ENCODE peak calls at places on chromosome X, in five cellular contexts. One of them, this sample, is unnamed. For H3K27me3, the result is how much of the 10 kb centered on the place peaks cover.

GRCh38 chrX:18620349-18620748 is 51.6 kb downstream of the RS1 start:
- DNase-seq in BJ: no peak
- DNase-seq in CD4-positive, CD25-positive, alpha-beta regulatory T cell: no peak
- DNase-seq in pancreas: peak
- DNase-seq in tibial artery: no peak
- DNase-seq in this sample: no peak

GRCh38 chrX:153226344-153227190 is 47.5 kb downstream of the MAGEA1 start:
- DNase-seq in CD4-positive, CD25-positive, alpha-beta regulatory T cell: no peak
- DNase-seq in tibial artery: peak
- DNase-seq in BJ: no peak
- DNase-seq in pancreas: peak
- DNase-seq in this sample: peak

GRCh38 chrX:17967888-17968287 is 106.8 kb upstream of the RAI2 start:
- DNase-seq in CD4-positive, CD25-positive, alpha-beta regulatory T cell: no peak
- DNase-seq in BJ: no peak
- DNase-seq in tibial artery: no peak
- DNase-seq in pancreas: peak
- DNase-seq in this sample: no peak

GRCh38 chrX:42025861-42026260 is 102.5 kb upstream of the CASK start:
- DNase-seq in tibial artery: no peak
- DNase-seq in CD4-positive, CD25-positive, alpha-beta regulatory T cell: no peak
- DNase-seq in BJ: no peak
- DNase-seq in pancreas: no peak
- DNase-seq in this sample: no peak

GRCh38 chrX:39491548-39492297 is 606.0 kb downstream of the BCOR start:
- DNase-seq in BJ: no peak
- DNase-seq in pancreas: no peak
- DNase-seq in CD4-positive, CD25-positive, alpha-beta regulatory T cell: peak
- DNase-seq in tibial artery: no peak
- DNase-seq in this sample: peak

GRCh38 chrX:39813631-39814246 is 284.0 kb downstream of the BCOR start:
- DNase-seq in tibial artery: peak
- DNase-seq in BJ: no peak
- DNase-seq in pancreas: peak
- DNase-seq in CD4-positive, CD25-positive, alpha-beta regulatory T cell: no peak
- DNase-seq in this sample: no peak

GRCh38 chrX:154013614-154014360 is 5.9 kb downstream of the IRAK1 start:
- DNase-seq in pancreas: no peak
- DNase-seq in tibial artery: no peak
- DNase-seq in CD4-positive, CD25-positive, alpha-beta regulatory T cell: peak
- DNase-seq in BJ: no peak
- DNase-seq in this sample: peak

GRCh38 chrX:153727108-153727931 is 2.7 kb downstream of the ABCD1 start:
- DNase-seq in tibial artery: peak
- DNase-seq in BJ: no peak
- DNase-seq in CD4-positive, CD25-positive, alpha-beta regulatory T cell: no peak
- DNase-seq in pancreas: peak
- DNase-seq in this sample: no peak

GRCh38 chrX:110914281-110914680 is 118.7 kb upstream of the CHRDL1 start:
- DNase-seq in pancreas: peak
- DNase-seq in tibial artery: no peak
- DNase-seq in CD4-positive, CD25-positive, alpha-beta regulatory T cell: no peak
- DNase-seq in BJ: no peak
- DNase-seq in this sample: no peak

GRCh38 chrX:41110801-41111625 is 25.8 kb downstream of the USP9X start:
- DNase-seq in tibial artery: no peak
- DNase-seq in BJ: no peak
- DNase-seq in pancreas: no peak
- DNase-seq in CD4-positive, CD25-positive, alpha-beta regulatory T cell: no peak
- DNase-seq in this sample: no peak

GRCh38 chrX:137401092-137401491 is 164.8 kb upstream of the ZIC3 start:
- DNase-seq in BJ: no peak
- DNase-seq in pancreas: no peak
- DNase-seq in CD4-positive, CD25-positive, alpha-beta regulatory T cell: no peak
- DNase-seq in tibial artery: no peak
- DNase-seq in this sample: no peak

GRCh38 chrX:101803451-101803850 is 128.4 kb downstream of the ZMAT1 start:
- DNase-seq in BJ: no peak
- DNase-seq in CD4-positive, CD25-positive, alpha-beta regulatory T cell: peak
- DNase-seq in tibial artery: no peak
- DNase-seq in pancreas: no peak
- DNase-seq in this sample: no peak

GRCh38 chrX:6693051-6693450 is 158.1 kb upstream of the VCX3A start:
- DNase-seq in CD4-positive, CD25-positive, alpha-beta regulatory T cell: no peak
- DNase-seq in tibial artery: no peak
- DNase-seq in pancreas: no peak
- DNase-seq in BJ: no peak
- DNase-seq in this sample: no peak

GRCh38 chrX:22746081-22746480 is 253.7 kb upstream of the DDX53 start:
- DNase-seq in CD4-positive, CD25-positive, alpha-beta regulatory T cell: no peak
- DNase-seq in BJ: no peak
- DNase-seq in tibial artery: no peak
- DNase-seq in pancreas: no peak
- DNase-seq in this sample: no peak

GRCh38 chrX:71454222-71454621 is 78.7 kb upstream of the OGT start:
- DNase-seq in pancreas: no peak
- DNase-seq in BJ: no peak
- DNase-seq in CD4-positive, CD25-positive, alpha-beta regulatory T cell: no peak
- DNase-seq in tibial artery: no peak
- DNase-seq in this sample: peak

GRCh38 chrX:57900961-57901360 is 9.3 kb downstream of the ZXDA start:
- DNase-seq in tibial artery: no peak
- DNase-seq in pancreas: no peak
- DNase-seq in BJ: no peak
- DNase-seq in CD4-positive, CD25-positive, alpha-beta regulatory T cell: no peak
- DNase-seq in this sample: no peak

GRCh38 chrX:121221321-121221977 is 174.0 kb downstream of the GLUD2 start:
- DNase-seq in CD4-positive, CD25-positive, alpha-beta regulatory T cell: no peak
- DNase-seq in BJ: no peak
- DNase-seq in pancreas: no peak
- DNase-seq in tibial artery: no peak
- DNase-seq in this sample: no peak

GRCh38 chrX:129780441-129781105 is 824 bp downstream of the SASH3 start:
- DNase-seq in pancreas: no peak
- DNase-seq in BJ: no peak
- DNase-seq in CD4-positive, CD25-positive, alpha-beta regulatory T cell: no peak
- DNase-seq in tibial artery: no peak
- DNase-seq in this sample: no peak

GRCh38 chrX:129783176-129783776 is 3.5 kb downstream of the SASH3 start:
- DNase-seq in tibial artery: no peak
- DNase-seq in pancreas: no peak
- DNase-seq in BJ: no peak
- DNase-seq in CD4-positive, CD25-positive, alpha-beta regulatory T cell: no peak
- DNase-seq in this sample: no peak

GRCh38 chrX:129782015-129782495 is 2.3 kb downstream of the SASH3 start:
- DNase-seq in tibial artery: no peak
- DNase-seq in CD4-positive, CD25-positive, alpha-beta regulatory T cell: no peak
- DNase-seq in pancreas: no peak
- DNase-seq in BJ: no peak
- DNase-seq in this sample: no peak

GRCh38 chrX:129781134-129782014 is 1.6 kb downstream of the SASH3 start:
- DNase-seq in CD4-positive, CD25-positive, alpha-beta regulatory T cell: peak
- DNase-seq in pancreas: no peak
- DNase-seq in tibial artery: peak
- DNase-seq in BJ: no peak
- DNase-seq in this sample: no peak

GRCh38 chrX:129782706-129783105 is 3.0 kb downstream of the SASH3 start:
- DNase-seq in CD4-positive, CD25-positive, alpha-beta regulatory T cell: no peak
- DNase-seq in pancreas: no peak
- DNase-seq in BJ: no peak
- DNase-seq in tibial artery: no peak
- DNase-seq in this sample: no peak
- H3K27me3 ChIP-seq in CD4-positive, CD25-positive, alpha-beta regulatory T cell: under half
- H3K27me3 ChIP-seq in pancreas: under half
- H3K27me3 ChIP-seq in BJ: under half
- H3K27me3 ChIP-seq in tibial artery: under half
- H3K27me3 ChIP-seq in this sample: under half

DNA sequence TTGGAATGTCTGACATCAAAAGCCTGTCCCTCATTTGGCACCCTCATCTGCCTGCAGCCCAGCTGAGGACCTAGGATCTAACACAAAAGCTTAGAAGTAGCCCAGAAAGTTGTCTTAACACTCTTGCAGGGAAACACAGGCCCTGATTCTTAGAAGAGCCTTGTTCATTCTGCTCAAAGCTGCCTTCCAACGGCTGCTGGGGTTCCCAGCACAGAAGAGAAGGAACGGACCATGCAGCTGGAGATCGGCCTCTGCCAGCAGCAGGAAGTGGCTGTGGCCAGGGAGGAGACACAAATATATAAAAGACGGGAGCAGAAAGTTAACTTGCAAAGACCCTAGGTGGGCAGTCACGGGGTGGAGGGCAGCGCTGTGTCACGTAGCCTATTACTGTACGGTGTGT is 20.4 kb downstream of the PRPS2 start:
- DNase-seq in CD4-positive, CD25-positive, alpha-beta regulatory T cell: no peak
- DNase-seq in BJ: no peak
- DNase-seq in tibial artery: no peak
- DNase-seq in pancreas: no peak
- DNase-seq in this sample: no peak
- H3K27me3 ChIP-seq in CD4-positive, CD25-positive, alpha-beta regulatory T cell: under half
- H3K27me3 ChIP-seq in BJ: under half
- H3K27me3 ChIP-seq in tibial artery: under half
- H3K27me3 ChIP-seq in pancreas: under half
- H3K27me3 ChIP-seq in this sample: under half

GRCh38 chrX:43716696-43717095 is 60.6 kb downstream of the MAOA start:
- DNase-seq in pancreas: no peak
- DNase-seq in tibial artery: no peak
- DNase-seq in CD4-positive, CD25-positive, alpha-beta regulatory T cell: no peak
- DNase-seq in BJ: no peak
- DNase-seq in this sample: no peak
- H3K27me3 ChIP-seq in pancreas: under half
- H3K27me3 ChIP-seq in tibial artery: under half
- H3K27me3 ChIP-seq in CD4-positive, CD25-positive, alpha-beta regulatory T cell: under half
- H3K27me3 ChIP-seq in BJ: under half
- H3K27me3 ChIP-seq in this sample: under half

DNA sequence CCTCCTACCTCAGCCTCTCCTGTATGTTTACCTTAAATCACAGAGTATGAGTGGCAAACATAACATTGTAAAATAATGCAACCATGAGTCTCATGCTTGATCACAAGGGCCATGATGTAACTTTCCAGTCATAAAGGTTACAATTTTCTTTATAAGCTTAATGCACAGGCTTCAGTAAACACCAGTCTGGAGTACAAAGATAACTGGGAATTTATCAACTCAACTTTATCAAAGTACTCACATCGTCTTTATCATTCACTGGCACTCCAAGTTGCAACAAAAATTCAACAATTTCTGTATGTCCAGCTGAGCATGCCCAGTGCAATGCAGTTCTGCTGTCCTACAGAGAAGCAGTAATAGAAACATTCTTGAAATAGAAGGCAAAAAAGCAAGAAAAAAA is 2.8 kb downstream of the PSMD10 start:
- DNase-seq in CD4-positive, CD25-positive, alpha-beta regulatory T cell: no peak
- DNase-seq in BJ: no peak
- DNase-seq in pancreas: no peak
- DNase-seq in tibial artery: no peak
- DNase-seq in this sample: peak
- H3K27me3 ChIP-seq in CD4-positive, CD25-positive, alpha-beta regulatory T cell: under half
- H3K27me3 ChIP-seq in BJ: under half
- H3K27me3 ChIP-seq in pancreas: under half
- H3K27me3 ChIP-seq in tibial artery: under half
- H3K27me3 ChIP-seq in this sample: under half

GRCh38 chrX:108731144-108731543 is 5.2 kb downstream of the IRS4 start:
- DNase-seq in BJ: no peak
- DNase-seq in tibial artery: no peak
- DNase-seq in pancreas: no peak
- DNase-seq in CD4-positive, CD25-positive, alpha-beta regulatory T cell: no peak
- DNase-seq in this sample: no peak
- H3K27me3 ChIP-seq in BJ: under half
- H3K27me3 ChIP-seq in tibial artery: under half
- H3K27me3 ChIP-seq in pancreas: under half
- H3K27me3 ChIP-seq in CD4-positive, CD25-positive, alpha-beta regulatory T cell: under half
- H3K27me3 ChIP-seq in this sample: under half

DNA sequence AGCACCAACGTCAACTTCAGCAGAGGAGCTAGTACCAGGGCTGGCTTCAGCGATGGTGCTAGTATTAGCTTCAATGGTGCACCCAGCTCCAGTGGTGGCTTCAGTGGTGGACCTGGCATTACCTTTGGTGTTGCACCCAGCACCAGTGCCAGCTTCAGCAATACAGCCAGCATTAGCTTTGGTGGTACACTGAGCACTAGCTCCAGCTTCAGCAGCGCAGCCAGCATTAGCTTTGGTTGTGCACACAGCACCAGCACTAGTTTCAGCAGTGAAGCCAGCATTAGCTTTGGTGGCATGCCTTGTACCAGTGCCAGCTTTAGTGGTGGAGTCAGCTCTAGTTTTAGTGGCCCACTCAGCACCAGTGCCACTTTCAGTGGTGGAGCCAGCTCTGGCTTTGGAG is 8.3 kb downstream of the TRO start:
- DNase-seq in BJ: no peak
- DNase-seq in tibial artery: no peak
- DNase-seq in pancreas: no peak
- DNase-seq in CD4-positive, CD25-positive, alpha-beta regulatory T cell: no peak
- DNase-seq in this sample: no peak
- H3K27me3 ChIP-seq in BJ: under half
- H3K27me3 ChIP-seq in tibial artery: under half
- H3K27me3 ChIP-seq in pancreas: under half
- H3K27me3 ChIP-seq in CD4-positive, CD25-positive, alpha-beta regulatory T cell: under half
- H3K27me3 ChIP-seq in this sample: under half

GRCh38 chrX:69289046-69289838 is 124.0 kb upstream of the PJA1 start:
- DNase-seq in tibial artery: no peak
- DNase-seq in pancreas: no peak
- DNase-seq in CD4-positive, CD25-positive, alpha-beta regulatory T cell: no peak
- DNase-seq in BJ: no peak
- DNase-seq in this sample: no peak

GRCh38 chrX:69286546-69286906 is 121.3 kb upstream of the PJA1 start:
- DNase-seq in BJ: no peak
- DNase-seq in CD4-positive, CD25-positive, alpha-beta regulatory T cell: no peak
- DNase-seq in tibial artery: no peak
- DNase-seq in pancreas: no peak
- DNase-seq in this sample: no peak

GRCh38 chrX:69285401-69285871 is 120.2 kb upstream of the PJA1 start:
- DNase-seq in CD4-positive, CD25-positive, alpha-beta regulatory T cell: no peak
- DNase-seq in pancreas: no peak
- DNase-seq in BJ: no peak
- DNase-seq in tibial artery: peak
- DNase-seq in this sample: no peak

GRCh38 chrX:69285881-69286545 is 120.8 kb upstream of the PJA1 start:
- DNase-seq in tibial artery: peak
- DNase-seq in BJ: no peak
- DNase-seq in CD4-positive, CD25-positive, alpha-beta regulatory T cell: peak
- DNase-seq in pancreas: peak
- DNase-seq in this sample: peak

DNA sequence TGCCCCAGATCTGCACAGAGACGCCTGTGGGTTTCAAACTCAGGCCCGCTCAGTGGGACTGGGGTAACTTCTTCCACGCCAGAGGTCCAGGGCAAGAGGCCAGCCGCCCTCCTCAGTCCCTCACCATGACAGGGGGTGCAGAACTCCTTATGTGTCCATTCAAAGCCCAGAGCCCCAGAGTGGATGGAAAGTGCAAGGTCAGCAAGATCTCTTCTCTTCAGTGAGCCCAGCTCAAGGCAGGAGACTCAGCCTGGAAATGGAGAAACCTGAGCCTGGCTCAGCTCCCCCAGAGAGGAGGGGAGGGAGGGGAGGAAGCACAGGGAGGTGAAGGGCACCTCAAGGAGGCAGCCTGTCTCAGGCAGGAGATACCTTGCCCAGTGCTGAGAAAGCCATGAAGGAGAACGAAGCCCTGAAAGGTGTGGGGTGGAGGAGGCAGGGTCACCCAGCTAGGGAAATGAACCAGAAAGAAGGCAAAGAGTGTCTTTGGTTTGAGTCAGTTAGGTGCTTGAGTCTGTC is 121.8 kb upstream of the PJA1 start:
- DNase-seq in CD4-positive, CD25-positive, alpha-beta regulatory T cell: no peak
- DNase-seq in tibial artery: no peak
- DNase-seq in BJ: no peak
- DNase-seq in pancreas: no peak
- DNase-seq in this sample: no peak
- H3K27me3 ChIP-seq in CD4-positive, CD25-positive, alpha-beta regulatory T cell: under half
- H3K27me3 ChIP-seq in tibial artery: under half
- H3K27me3 ChIP-seq in BJ: under half
- H3K27me3 ChIP-seq in pancreas: under half
- H3K27me3 ChIP-seq in this sample: under half

This sample was measured in K562.